ENCODE peak calls at places on chromosomes 16 and 17, in six cellular contexts. Z is COR-L47; X is caudate nucleus; B is A549; R is activated CD4-positive, alpha-beta T cell treated with anti-CD3 and anti-CD28 coated beads, Interleukin-2, amount 50 U/mL, for 4 hours; E is EH. G is an unnamed sample.

GRCh38 chr17:35254107-35254802 is 11.4 kb downstream of the SLFN5 start:
- DNase-seq in X (no peak), E (peak; percentile 98), R (no peak), B (peak; percentile 43), Z (no peak), G (peak; percentile 22)

GRCh38 chr17:49445561-49445960 is 30.9 kb upstream of the PHB1 start:
- DNase-seq in X (no peak), Z (no peak), R (no peak), E (no peak), B (no peak), G (no peak)

GRCh38 chr17:29977836-29978235 is 36.4 kb downstream of the EFCAB5 start:
- DNase-seq in Z (no peak), B (no peak), X (no peak), E (peak; percentile 63), R (no peak), G (no peak)

GRCh38 chr17:65441053-65441635 is 120.3 kb downstream of the AXIN2 start:
- DNase-seq in Z (no peak), B (no peak), X (no peak), E (no peak), R (no peak), G (no peak)

GRCh38 chr16:70548936-70549335 is 25.3 kb downstream of the SF3B3 start:
- DNase-seq in R (no peak), B (no peak), Z (no peak), X (no peak), E (no peak), G (no peak)

GRCh38 chr17:681738-682137 is 32.9 kb downstream of the VPS53 start:
- DNase-seq in B (no peak), Z (no peak), R (no peak), E (peak; percentile 91), X (no peak), G (no peak)

GRCh38 chr17:17467720-17468119 is 9.1 kb upstream of the MED9 start:
- DNase-seq in Z (no peak), B (no peak), E (peak; percentile 27), X (no peak), R (no peak), G (no peak)

GRCh38 chr16:48082516-48082915 is 73.3 kb downstream of the ABCC12 start:
- DNase-seq in X (no peak), B (no peak), Z (no peak), E (peak; percentile 83), R (no peak), G (no peak)

GRCh38 chr16:70681382-70682238 is 4.2 kb downstream of the MTSS2 start:
- DNase-seq in E (no peak), R (no peak), Z (no peak), X (peak; percentile 39), B (no peak), G (no peak)

GRCh38 chr16:73166394-73166971 is 118.6 kb upstream of the ZFHX3 start:
- DNase-seq in Z (no peak), X (no peak), B (no peak), E (no peak), R (no peak), G (no peak)

GRCh38 chr16:85238233-85238647 is 126.0 kb upstream of the CIBAR2 start:
- DNase-seq in Z (peak; percentile 35), B (no peak), E (peak; percentile 86), X (no peak), R (no peak), G (no peak)

GRCh38 chr16:26194526-26194925 is 502.8 kb downstream of the HS3ST4 start:
- DNase-seq in B (no peak), Z (no peak), E (no peak), R (no peak), X (no peak), G (no peak)

GRCh38 chr17:28576758-28577465 is at the start of gene ALDOC:
- DNase-seq in Z (peak; percentile 37), R (peak; percentile 97), X (peak; percentile 87), B (peak; percentile 95), E (peak; percentile 93), G (peak; percentile 98)

GRCh38 chr16:83996481-83997252 is 28.6 kb downstream of the NECAB2 start:
- DNase-seq in E (no peak), Z (no peak), X (no peak), B (peak; percentile 23), R (no peak), G (no peak)

GRCh38 chr16:83992624-83993023 is 24.6 kb downstream of the NECAB2 start:
- DNase-seq in E (peak; percentile 55), Z (peak; percentile 19), R (no peak), X (no peak), B (no peak), G (no peak)

GRCh38 chr16:19831678-19832077 is 53.0 kb downstream of the GPRC5B start:
- DNase-seq in B (no peak), X (no peak), R (no peak), E (peak; percentile 80), Z (no peak), G (no peak)

GRCh38 chr16:2253293-2253692 is 1.9 kb upstream of the ECI1 start:
- DNase-seq in R (no peak), E (no peak), B (no peak), Z (no peak), X (no peak), G (no peak)

GRCh38 chr16:75627856-75628255 is 4.8 kb upstream of the ADAT1 start:
- DNase-seq in Z (no peak), X (no peak), R (no peak), E (no peak), B (no peak), G (no peak)

GRCh38 chr17:33977729-33978514 is 277.2 kb upstream of the CCL2 start:
- DNase-seq in X (no peak), R (no peak), B (no peak), E (no peak), Z (no peak), G (no peak)

GRCh38 chr17:17129466-17129865 is 76.7 kb downstream of the PLD6 start:
- DNase-seq in Z (peak; percentile 60), B (no peak), E (no peak), R (no peak), X (no peak), G (no peak)